ENCODE peak calls at places on chromosomes 16 and 17, in six cellular contexts. C, L, R, F, P and Q are unnamed samples.

GRCh38 chr17:50139950-50140885 is 10.3 kb upstream of the SAMD14 start:
- DNase-seq in C (peak; percentile 91), L (peak; percentile 81), R (peak; percentile 68), F (peak; percentile 85), P (peak; percentile 90), Q (peak; percentile 81)

GRCh38 chr16:10362077-10362863 is 23.6 kb upstream of the ATF7IP2 start:
- DNase-seq in C (no peak), L (no peak), R (no peak), F (no peak), P (no peak), Q (no peak)

GRCh38 chr17:51793686-51794085 is 364.8 kb downstream of the CA10 start:
- DNase-seq in C (no peak), L (no peak), R (no peak), F (no peak), P (no peak), Q (no peak)

GRCh38 chr16:79400462-79401149 is 199.9 kb downstream of the MAF start:
- DNase-seq in C (no peak), L (no peak), R (no peak), F (no peak), P (no peak), Q (no peak)

GRCh38 chr16:24652803-24653202 is 76.6 kb upstream of the TNRC6A start:
- DNase-seq in C (no peak), L (no peak), R (no peak), F (no peak), P (no peak), Q (no peak)

GRCh38 chr17:59371426-59372099 is 40.1 kb downstream of the YPEL2 start:
- DNase-seq in C (no peak), L (peak; percentile 85), R (no peak), F (peak; percentile 61), P (peak; percentile 82), Q (no peak)

GRCh38 chr17:50169121-50169764 is 3.4 kb downstream of the SGCA start:
- DNase-seq in C (peak; percentile 85), L (no peak), R (peak; percentile 80), F (peak; percentile 63), P (peak; percentile 81), Q (peak; percentile 47)

GRCh38 chr17:63688396-63689020 is 11.4 kb downstream of the LIMD2 start:
- DNase-seq in C (no peak), L (no peak), R (no peak), F (no peak), P (no peak), Q (no peak)

GRCh38 chr16:78654929-78655328 is 555.5 kb downstream of the WWOX start:
- DNase-seq in C (no peak), L (no peak), R (no peak), F (no peak), P (no peak), Q (no peak)

GRCh38 chr17:48756816-48757215 is 28.3 kb upstream of the HOXB13 start:
- DNase-seq in C (no peak), L (no peak), R (peak; percentile 43), F (no peak), P (no peak), Q (no peak)

GRCh38 chr17:15377608-15378007 is 36.2 kb upstream of the TEKT3 start:
- DNase-seq in C (no peak), L (no peak), R (peak; percentile 97), F (no peak), P (no peak), Q (no peak)

GRCh38 chr16:67419502-67419901 is 3.2 kb upstream of the ZDHHC1 start:
- DNase-seq in C (no peak), L (no peak), R (no peak), F (no peak), P (no peak), Q (no peak)

GRCh38 chr16:67417333-67418061 is 1.2 kb upstream of the ZDHHC1 start:
- DNase-seq in C (no peak), L (no peak), R (no peak), F (no peak), P (no peak), Q (no peak)

GRCh38 chr16:67413978-67414891 is 2.0 kb downstream of the ZDHHC1 start:
- DNase-seq in C (no peak), L (no peak), R (no peak), F (no peak), P (no peak), Q (no peak)

GRCh38 chr16:67419931-67420330 is 3.7 kb upstream of the ZDHHC1 start:
- DNase-seq in C (peak; percentile 35), L (no peak), R (no peak), F (no peak), P (no peak), Q (no peak)

DNA sequence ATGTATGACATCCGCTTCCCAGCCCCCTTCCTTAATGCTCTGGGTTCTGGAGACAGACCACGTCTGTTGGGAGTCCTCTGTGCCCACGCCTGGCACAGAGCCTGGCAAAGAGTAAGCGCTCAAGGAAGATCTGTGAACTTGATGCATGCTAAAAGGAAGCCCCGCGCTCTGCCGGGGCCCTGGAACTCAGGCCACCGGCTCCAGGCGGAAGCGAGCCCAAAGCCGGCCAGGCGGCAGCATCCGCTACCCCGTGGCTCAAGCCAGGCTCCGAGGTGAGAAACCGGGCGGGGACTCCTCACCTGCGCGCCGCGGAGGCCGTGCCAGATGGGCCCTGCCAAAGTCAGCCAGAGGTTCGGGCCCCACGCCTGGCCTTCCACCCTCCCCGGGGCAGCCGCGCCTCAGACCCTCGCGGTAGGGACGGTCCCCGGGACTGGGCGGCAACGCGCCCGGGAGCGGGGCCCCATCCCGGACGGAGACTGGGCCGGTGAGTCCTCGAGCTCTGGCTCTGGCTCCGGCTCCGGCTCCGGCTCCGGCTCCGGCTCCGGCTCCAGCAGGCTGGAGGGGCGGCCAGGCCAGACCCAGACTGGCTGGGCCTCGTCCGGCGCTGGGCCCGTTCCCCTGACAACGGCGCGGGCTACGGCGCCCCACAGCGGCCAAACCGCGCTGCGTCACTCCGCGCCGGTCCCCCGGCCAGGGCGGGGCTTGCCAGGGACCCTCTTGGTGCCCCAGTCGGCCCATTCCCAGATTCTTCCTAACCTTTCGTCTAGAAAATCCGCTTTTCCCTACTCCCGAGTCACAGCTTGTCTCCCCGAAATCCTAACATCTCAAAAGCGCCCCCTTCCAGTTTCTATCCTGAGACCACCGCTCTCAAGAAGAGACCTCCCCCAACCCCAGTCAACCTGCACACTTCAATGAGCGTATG is at the start of gene ZDHHC1:
- DNase-seq in C (peak; percentile 78), L (no peak), R (peak; percentile 61), F (peak; percentile 61), P (peak; percentile 89), Q (peak; percentile 57)
- TF ChIP-seq CTCF in C (peak; percentile 70), L (peak; percentile 45), R (peak; percentile 59), F (peak; percentile 39), P (peak; percentile 70), Q (peak; percentile 37)

DNA sequence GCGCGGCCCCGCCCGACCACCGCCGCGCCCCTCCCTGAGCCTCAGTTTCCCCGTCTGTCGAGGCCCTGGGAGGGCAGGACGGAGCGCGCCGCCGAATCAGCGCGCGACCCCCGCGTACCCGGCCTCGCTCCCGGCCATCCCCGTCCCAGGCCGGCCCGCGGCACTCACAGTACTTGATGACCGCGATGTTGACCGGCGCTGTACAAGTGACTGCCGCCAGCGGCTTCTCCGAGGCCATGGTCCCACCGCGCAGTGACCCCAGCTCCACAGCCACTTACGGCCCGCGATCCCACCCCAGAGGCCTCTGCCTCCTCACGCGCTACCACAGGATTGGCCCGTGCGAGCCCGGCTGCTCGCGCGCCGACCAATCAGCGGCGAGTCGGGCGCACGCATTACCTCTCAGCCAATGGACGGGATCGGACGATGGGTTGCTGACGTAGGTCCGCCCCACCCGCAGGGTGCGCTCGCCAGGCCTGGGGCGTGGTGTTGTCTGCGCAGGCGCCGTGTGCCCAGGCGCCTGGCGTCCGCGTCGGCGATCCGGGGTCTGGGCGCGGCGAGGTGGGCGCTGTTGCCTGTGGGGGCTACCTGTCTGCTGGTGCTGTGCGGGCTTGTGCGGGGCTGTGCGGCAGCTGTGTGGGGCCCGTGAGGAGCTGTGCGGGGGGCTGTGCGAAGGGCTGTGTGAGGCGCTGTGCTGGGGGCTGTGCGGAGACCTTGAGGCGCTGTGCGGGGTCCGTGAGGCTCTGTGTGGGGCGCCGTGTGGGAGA is at the start of gene MVD:
- DNase-seq in C (peak; percentile 98), L (peak; percentile 99), R (peak; percentile 94), F (peak; percentile 95), P (peak; percentile 99), Q (peak; percentile 95)
- TF ChIP-seq CTCF in C (no peak), L (no peak), R (peak; percentile 10), F (no peak), P (peak; percentile 4), Q (no peak)

GRCh38 chr17:8237886-8238285 is 10.0 kb downstream of the CTC1 start:
- DNase-seq in C (no peak), L (no peak), R (no peak), F (no peak), P (peak; percentile 51), Q (no peak)

GRCh38 chr17:8248751-8249607 is at the start of gene PFAS:
- DNase-seq in C (peak; percentile 97), L (peak; percentile 96), R (peak; percentile 93), F (peak; percentile 94), P (peak; percentile 98), Q (peak; percentile 99)

GRCh38 chr17:8244768-8245167 is 3.1 kb downstream of the CTC1 start:
- DNase-seq in C (no peak), L (no peak), R (no peak), F (no peak), P (no peak), Q (no peak)

GRCh38 chr17:8249621-8250020 is 532 bp downstream of the PFAS start:
- DNase-seq in C (no peak), L (no peak), R (no peak), F (no peak), P (no peak), Q (no peak)

GRCh38 chr17:8243827-8244226 is 4.0 kb downstream of the CTC1 start:
- DNase-seq in C (peak; percentile 31), L (no peak), R (no peak), F (no peak), P (peak; percentile 50), Q (no peak)
- TF ChIP-seq CTCF in C (no peak), L (no peak), R (no peak), F (no peak), P (no peak), Q (no peak)

GRCh38 chr16:48834576-48834975 is 224.6 kb upstream of the N4BP1 start:
- DNase-seq in C (no peak), L (no peak), R (no peak), F (no peak), P (no peak), Q (no peak)

GRCh38 chr16:48833461-48833860 is 223.5 kb upstream of the N4BP1 start:
- DNase-seq in C (no peak), L (no peak), R (no peak), F (no peak), P (no peak), Q (no peak)

GRCh38 chr16:48829361-48829760 is 219.4 kb upstream of the N4BP1 start:
- DNase-seq in C (no peak), L (no peak), R (no peak), F (no peak), P (no peak), Q (no peak)

GRCh38 chr16:48829911-48830310 is 219.9 kb upstream of the N4BP1 start:
- DNase-seq in C (no peak), L (no peak), R (no peak), F (no peak), P (no peak), Q (no peak)

DNA sequence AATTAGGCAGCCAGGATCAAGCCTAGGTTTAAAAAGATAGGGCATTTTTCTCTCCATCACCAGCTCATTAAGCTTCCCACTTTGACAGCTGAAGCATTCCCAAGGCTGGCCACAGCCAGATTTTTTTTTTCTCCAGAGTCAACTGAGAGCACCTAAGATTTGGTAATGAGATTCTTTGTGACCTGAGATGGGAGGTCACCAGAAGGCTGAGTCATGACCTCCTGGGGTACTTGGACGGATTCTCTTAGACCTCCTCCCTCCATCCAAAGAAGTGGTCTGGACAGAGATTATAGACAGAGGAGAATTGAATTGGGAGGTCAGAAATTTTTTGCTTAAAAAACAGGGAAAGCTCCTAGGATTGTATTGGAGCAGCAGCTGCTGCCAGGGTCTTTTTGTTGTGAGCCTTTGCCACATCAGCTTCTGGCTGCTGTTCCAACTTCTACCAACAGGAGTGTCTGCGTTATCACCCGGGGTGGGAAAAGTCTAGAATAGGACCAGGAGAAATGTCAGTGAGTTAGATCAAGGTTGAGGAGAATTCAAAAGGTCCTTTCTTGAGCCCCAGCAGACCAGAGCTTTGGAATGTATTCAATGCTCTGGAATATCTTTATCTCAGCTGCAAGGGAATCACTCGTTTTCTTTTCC is 221.2 kb upstream of the N4BP1 start:
- DNase-seq in C (peak; percentile 3), L (no peak), R (peak; percentile 35), F (no peak), P (no peak), Q (no peak)
- TF ChIP-seq CTCF in C (no peak), L (no peak), R (peak; percentile 27), F (no peak), P (no peak), Q (no peak)